ENCODE peak calls at places on chromosome 12, in four cellular contexts. H is GM12891, M is T-helper 1 cell, I is HuH-7.5. O is an unnamed sample.

GRCh38 chr12:12804011-12804410 is 9.1 kb upstream of the DDX47 start:
- DNase-seq in H (no peak), M (no peak), I (no peak), O (no peak)

GRCh38 chr12:68011882-68012207 is 22.6 kb downstream of the IFNG-AS1 start:
- DNase-seq in H (no peak), M (no peak), I (no peak), O (no peak)

GRCh38 chr12:24760162-24760561 is 188.7 kb downstream of the BCAT1 start:
- DNase-seq in H (no peak), M (no peak), I (no peak), O (no peak)

GRCh38 chr12:122318607-122319311 is 52.5 kb upstream of the VPS33A start:
- DNase-seq in H (no peak), M (no peak), I (no peak), O (no peak)

GRCh38 chr12:96224219-96224615 is 30.0 kb downstream of the ELK3 start:
- DNase-seq in H (no peak), M (no peak), I (no peak), O (no peak)

GRCh38 chr12:11595080-11595479 is 54.4 kb upstream of the ETV6 start:
- DNase-seq in H (no peak), M (no peak), I (no peak), O (no peak)

GRCh38 chr12:108337235-108338223 is 1.6 kb downstream of the CMKLR1 start:
- DNase-seq in H (peak), M (no peak), I (peak), O (no peak)

GRCh38 chr12:58443273-58443980 is 476.9 kb downstream of the LRIG3 start:
- DNase-seq in H (no peak), M (no peak), I (no peak), O (no peak)

GRCh38 chr12:15532364-15532977 is 210.2 kb downstream of the PTPRO start:
- DNase-seq in H (no peak), M (no peak), I (peak), O (peak)

GRCh38 chr12:130456375-130457199 is 118.9 kb downstream of the PIWIL1 start:
- DNase-seq in H (no peak), M (no peak), I (no peak), O (no peak)

GRCh38 chr12:57941165-57941894 is at the start of gene ATP23:
- DNase-seq in H (peak), M (peak), I (peak), O (peak)

GRCh38 chr12:54200412-54200811 is 11.6 kb upstream of the SMUG1 start:
- DNase-seq in H (no peak), M (no peak), I (no peak), O (no peak)